ENCODE peak calls at places on chromosomes 1 and 21, in seven cellular contexts. C, P, K, L, R, X and G are unnamed samples.
A peak's percentile ranks its signal among the peaks of the same experiment; 100 is the strongest.

GRCh38 chr1:191695865-191696264 is 462.4 kb upstream of the RGS18 start:
- DNase-seq in C (no peak), K (no peak), L (no peak), R (peak; percentile 0), X (no peak), P (no peak), G (no peak)

GRCh38 chr1:119453021-119453420 is 38.1 kb downstream of the HSD3B2 start:
- DNase-seq in K (no peak), P (peak; percentile 13), L (no peak), R (peak; percentile 74), C (peak; percentile 79), X (peak; percentile 13), G (no peak)

GRCh38 chr21:44427241-44428120 is 27.8 kb upstream of the LRRC3 start:
- DNase-seq in K (no peak), X (no peak), P (no peak), L (no peak), C (no peak), R (no peak), G (no peak)

GRCh38 chr1:68484618-68485017 is 12.3 kb downstream of the DEPDC1 start:
- DNase-seq in C (no peak), K (no peak), P (no peak), R (no peak), L (no peak), X (no peak), G (no peak)

GRCh38 chr1:239031310-239031709 is 355.1 kb upstream of the CHRM3 start:
- DNase-seq in C (no peak), R (no peak), K (no peak), X (no peak), L (no peak), P (no peak), G (no peak)

GRCh38 chr21:25005388-25005787 is 601.9 kb downstream of the MRPL39 start:
- DNase-seq in L (no peak), X (no peak), P (no peak), R (peak; percentile 48), K (no peak), C (peak; percentile 10), G (no peak)

GRCh38 chr1:167095368-167095767 is 1.5 kb downstream of the STYXL2 start:
- DNase-seq in X (peak; percentile 9), K (no peak), C (peak; percentile 68), L (no peak), R (peak; percentile 57), P (no peak), G (peak; percentile 26)

GRCh38 chr1:226697608-226698544 is 41.2 kb downstream of the ITPKB start:
- DNase-seq in K (no peak), X (no peak), C (no peak), P (no peak), R (no peak), L (no peak), G (peak; percentile 58)

GRCh38 chr1:202018476-202019234 is 8.3 kb downstream of the ELF3 start:
- DNase-seq in P (no peak), K (peak; percentile 82), R (no peak), C (no peak), X (no peak), L (no peak), G (peak; percentile 88)

GRCh38 chr1:43322506-43322905 is 15.1 kb upstream of the MPL start:
- DNase-seq in R (no peak), P (no peak), K (no peak), L (no peak), C (no peak), X (no peak), G (no peak)

DNA sequence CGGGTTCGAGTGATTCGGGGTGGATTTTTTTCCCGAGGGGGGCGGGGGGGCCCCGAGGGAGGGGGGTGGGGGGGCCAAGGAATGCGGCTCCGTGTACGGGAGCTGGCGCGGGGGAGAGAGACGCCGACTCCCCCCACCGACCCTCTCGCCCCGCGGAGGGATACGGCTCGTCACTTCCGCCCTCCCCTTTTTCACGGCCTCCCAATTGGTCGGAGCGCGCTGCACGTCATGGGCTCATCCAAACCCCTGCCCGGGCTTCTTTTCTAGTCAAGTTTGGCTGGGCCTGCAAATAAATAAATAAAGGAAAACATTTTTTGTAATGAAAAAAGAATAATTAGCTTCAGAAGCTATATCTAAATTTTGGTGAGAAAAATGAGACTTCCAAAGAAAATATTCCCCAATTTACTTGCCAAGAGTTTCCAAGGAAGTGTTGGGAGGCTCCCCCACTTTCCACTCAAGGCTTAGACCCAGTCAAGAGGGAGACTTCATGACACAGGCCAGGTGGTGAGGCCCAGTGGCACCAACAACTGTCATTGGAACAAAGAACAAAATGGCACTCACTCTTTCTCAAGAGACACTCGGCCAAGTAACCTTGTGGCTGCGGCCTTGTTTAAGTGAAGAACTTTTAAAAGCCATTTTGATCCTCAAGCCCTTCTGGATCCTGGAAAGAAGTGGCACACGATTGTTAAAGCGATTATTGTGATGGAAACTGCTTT is at the start of gene POGZ:
- DNase-seq in L (peak; percentile 98), C (peak; percentile 98), P (peak; percentile 98), K (peak; percentile 70), X (peak; percentile 51), R (peak; percentile 97), G (peak; percentile 95)
- TF ChIP-seq CTCF in L (no peak), C (no peak), P (no peak), K (no peak), X (no peak), R (no peak), G (no peak)

DNA sequence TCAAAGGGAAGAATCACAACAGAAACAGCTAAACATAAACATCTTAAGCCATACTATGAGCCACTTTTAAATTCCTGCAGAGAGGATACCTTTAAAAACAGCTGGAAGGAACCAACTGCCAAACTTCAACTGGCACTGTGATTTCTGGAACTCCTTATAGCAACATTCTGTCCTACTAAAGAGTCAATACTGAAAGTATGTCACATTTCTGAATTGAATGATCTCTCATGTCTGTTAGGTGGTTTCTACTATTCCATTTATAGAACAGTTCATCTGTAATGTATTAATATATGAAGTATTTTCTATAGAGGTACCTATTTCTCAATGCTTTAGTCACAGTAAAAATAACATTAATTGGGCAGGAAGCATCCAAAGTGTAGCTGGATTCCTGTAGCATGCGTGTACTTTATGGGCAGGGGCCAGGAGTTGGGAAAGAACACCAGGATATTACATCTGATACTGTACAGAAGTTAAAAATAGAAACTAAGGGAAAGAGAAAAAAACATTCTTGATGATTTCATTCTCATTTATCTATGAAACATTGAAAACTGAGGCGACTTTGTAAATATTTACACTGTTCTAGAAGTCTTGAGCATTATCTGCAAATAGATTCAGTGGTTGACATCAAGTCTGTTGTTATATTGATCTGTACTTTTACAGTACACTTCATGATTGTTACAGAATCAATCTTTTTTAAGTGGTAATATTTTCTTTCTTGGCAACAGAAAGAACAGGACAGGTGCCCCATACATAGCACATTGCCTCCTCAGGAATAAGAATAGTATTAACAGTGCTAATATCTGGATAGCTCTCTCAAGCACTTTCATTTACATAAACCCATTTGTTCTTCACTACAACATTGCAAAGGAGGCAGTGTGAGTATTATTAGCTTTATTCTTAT is 6.1 kb upstream of the ZNF281 start:
- DNase-seq in L (peak; percentile 61), R (peak; percentile 98), C (peak; percentile 95), K (peak; percentile 97), P (peak; percentile 62), X (peak; percentile 93), G (peak; percentile 69)
- H3K4me3 ChIP-seq in L (no peak overlapping the region), R (peak overlapping the region; percentile 3), C (peak overlapping the region; percentile 48), K (no peak overlapping the region), P (no peak overlapping the region), X (no peak overlapping the region), G (no peak overlapping the region)

DNA sequence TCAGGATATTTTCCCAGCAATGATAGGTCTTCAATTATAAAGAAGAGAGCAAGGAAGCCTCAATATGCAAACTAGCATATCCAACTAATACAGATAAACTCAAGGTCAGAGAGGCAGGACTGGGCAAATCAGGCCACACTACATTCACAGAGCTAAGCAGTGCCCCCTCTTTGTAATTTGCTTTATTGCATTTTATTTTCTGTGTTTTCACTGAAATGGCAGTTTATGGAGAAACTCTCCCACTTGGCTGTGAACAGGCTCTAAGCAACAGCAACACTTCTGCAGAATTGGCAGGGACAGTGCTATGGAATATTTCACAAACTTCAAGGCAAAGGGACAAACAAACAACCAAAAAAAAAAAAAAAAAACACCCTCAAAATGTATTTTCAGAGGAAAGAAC is 93.4 kb upstream of the SOD1 start:
- DNase-seq in K (no peak), X (no peak), C (no peak), R (peak; percentile 6), L (no peak), P (no peak), G (no peak)
- TF ChIP-seq CTCF in K (no peak), X (no peak), C (no peak), R (peak; percentile 15), L (no peak), P (no peak), G (no peak)

DNA sequence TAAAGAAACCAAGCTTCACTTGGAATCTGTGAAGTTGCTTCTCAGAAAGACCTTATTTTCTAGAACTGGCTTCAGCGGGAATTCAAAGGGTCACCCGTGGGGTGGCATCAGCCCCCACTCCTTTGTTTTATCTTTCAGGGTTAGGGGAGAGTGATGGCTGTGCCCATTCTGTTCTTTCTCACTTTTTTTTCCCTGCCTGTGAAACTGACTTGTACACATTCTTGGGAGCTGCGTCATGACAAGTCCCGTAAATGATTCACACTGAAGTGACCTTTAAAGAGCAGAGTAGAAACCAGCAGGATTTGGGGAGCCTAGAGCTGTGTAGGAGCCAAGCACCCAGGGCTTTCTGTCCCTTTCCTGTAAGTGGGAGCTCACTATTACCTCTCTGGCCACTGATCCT is 43.8 kb downstream of the SLC44A3 start:
- DNase-seq in K (peak; percentile 38), P (peak; percentile 64), L (peak; percentile 65), R (peak; percentile 89), X (no peak), C (peak; percentile 95), G (peak; percentile 71)
- H3K4me3 ChIP-seq in K (no peak overlapping the region), P (peak overlapping the region; percentile 4), L (peak overlapping the region; percentile 15), R (no peak overlapping the region), X (no peak overlapping the region), C (peak overlapping the region; percentile 35), G (peak overlapping the region; percentile 49)